ENCODE peak calls at places on chromosomes 6 and 20, in five cellular contexts. M is neural crest cell, A is cardiac fibroblast, Z is GM13976, Y is fibroblast of the aortic adventitia. U is an unnamed sample.

GRCh38 chr20:32823078-32823477 is 3.3 kb downstream of the MAPRE1 start:
- DNase-seq in M (no peak), A (peak; percentile 71), Z (no peak), Y (peak; percentile 77), U (peak; percentile 49)

GRCh38 chr6:40588480-40588879 is 1.3 kb upstream of the LRFN2 start:
- DNase-seq in M (no peak), A (no peak), Z (no peak), Y (no peak), U (no peak)

GRCh38 chr6:162467679-162468078 is 259.9 kb downstream of the PRKN start:
- DNase-seq in M (no peak), A (no peak), Z (no peak), Y (no peak), U (no peak)

GRCh38 chr20:23120261-23120660 is 34.1 kb upstream of the CD93 start:
- DNase-seq in M (no peak), A (no peak), Z (no peak), Y (no peak), U (no peak)

GRCh38 chr6:75201076-75201475 is 4.8 kb downstream of the COL12A1 start:
- DNase-seq in M (no peak), A (no peak), Z (no peak), Y (no peak), U (no peak)

GRCh38 chr6:3227363-3228045 is at the start of gene TUBB2B:
- DNase-seq in M (peak; percentile 85), A (peak; percentile 11), Z (peak; percentile 74), Y (no peak), U (no peak)

GRCh38 chr6:157669747-157670216 is 153.3 kb upstream of the SNX9 start:
- DNase-seq in M (peak; percentile 46), A (peak; percentile 92), Z (no peak), Y (peak; percentile 89), U (peak; percentile 13)

GRCh38 chr20:47110819-47111218 is 216.2 kb downstream of the EYA2 start:
- DNase-seq in M (no peak), A (no peak), Z (no peak), Y (no peak), U (no peak)

GRCh38 chr6:156379946-156380707 is 397.1 kb upstream of the ARID1B start:
- DNase-seq in M (no peak), A (peak; percentile 6), Z (no peak), Y (peak; percentile 29), U (no peak)

GRCh38 chr20:38751360-38751976 is 3.2 kb downstream of the ACTR5 start:
- DNase-seq in M (no peak), A (peak; percentile 62), Z (peak; percentile 61), Y (peak; percentile 66), U (peak; percentile 57)

GRCh38 chr6:136510782-136511181 is 39.4 kb downstream of the MAP7 start:
- DNase-seq in M (no peak), A (no peak), Z (peak; percentile 17), Y (no peak), U (peak; percentile 49)

GRCh38 chr6:114085206-114085605 is 114.3 kb upstream of the HDAC2 start:
- DNase-seq in M (no peak), A (no peak), Z (no peak), Y (peak; percentile 7), U (no peak)

GRCh38 chr20:64053841-64054661 is 4.6 kb upstream of the SOX18 start:
- DNase-seq in M (no peak), A (peak; percentile 94), Z (peak; percentile 70), Y (peak; percentile 67), U (no peak)

GRCh38 chr6:155259202-155259601 is 4.6 kb upstream of the CLDN20 start:
- DNase-seq in M (no peak), A (no peak), Z (no peak), Y (no peak), U (no peak)

GRCh38 chr6:155260686-155261085 is 3.1 kb upstream of the CLDN20 start:
- DNase-seq in M (no peak), A (no peak), Z (no peak), Y (no peak), U (no peak)

GRCh38 chr6:155259897-155260296 is 3.9 kb upstream of the CLDN20 start:
- DNase-seq in M (no peak), A (no peak), Z (no peak), Y (no peak), U (no peak)

GRCh38 chr6:155262655-155263054 is 1.2 kb upstream of the CLDN20 start:
- DNase-seq in M (no peak), A (no peak), Z (no peak), Y (no peak), U (no peak)

DNA sequence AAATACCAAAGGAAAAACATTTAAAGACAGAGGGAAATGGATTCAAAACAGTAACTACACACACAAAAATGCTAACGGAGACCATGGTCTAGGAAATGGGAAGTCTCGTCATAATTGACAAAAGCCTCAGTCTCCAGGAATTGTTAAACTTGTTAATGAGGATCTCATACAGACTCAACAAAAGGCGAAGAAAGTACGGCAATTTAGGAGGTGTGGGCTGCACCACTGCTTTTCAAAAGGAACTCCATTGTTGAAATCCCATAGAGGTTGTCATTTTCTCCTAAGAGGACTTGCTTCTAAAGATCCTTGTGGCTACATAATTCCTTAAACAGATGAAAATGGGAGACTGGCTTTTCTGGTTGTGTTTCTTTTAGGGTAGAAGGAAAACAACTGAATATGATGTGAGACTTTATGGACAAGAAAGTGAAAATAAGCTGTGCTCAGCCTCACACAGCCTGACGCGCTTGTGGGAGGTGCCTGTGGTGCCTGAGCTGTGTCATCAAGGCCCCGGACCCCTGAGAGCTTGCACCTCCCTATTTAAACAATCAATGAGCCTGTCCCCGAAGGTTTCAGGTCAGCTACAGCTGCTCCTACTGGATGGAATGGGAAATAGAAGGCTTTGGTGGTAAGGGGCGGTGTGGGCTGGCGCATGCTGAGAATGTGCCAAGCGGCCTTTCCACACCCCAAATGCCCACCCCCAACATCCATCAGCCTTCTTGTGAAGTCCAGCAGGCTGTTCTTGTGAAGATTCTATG is 2.5 kb upstream of the CLDN20 start:
- DNase-seq in M (no peak), A (no peak), Z (no peak), Y (no peak), U (peak; percentile 16)
- TF ChIP-seq CTCF in M (peak; percentile 33), A (no peak), Z (no peak), Y (no peak), U (no peak)

GRCh38 chr6:69696273-69696672 is 100.5 kb downstream of the LMBRD1 start:
- DNase-seq in M (no peak), A (no peak), Z (peak; percentile 1), Y (no peak), U (no peak)
- TF ChIP-seq CTCF in M (no peak), A (no peak), Z (no peak), Y (no peak), U (no peak)

DNA sequence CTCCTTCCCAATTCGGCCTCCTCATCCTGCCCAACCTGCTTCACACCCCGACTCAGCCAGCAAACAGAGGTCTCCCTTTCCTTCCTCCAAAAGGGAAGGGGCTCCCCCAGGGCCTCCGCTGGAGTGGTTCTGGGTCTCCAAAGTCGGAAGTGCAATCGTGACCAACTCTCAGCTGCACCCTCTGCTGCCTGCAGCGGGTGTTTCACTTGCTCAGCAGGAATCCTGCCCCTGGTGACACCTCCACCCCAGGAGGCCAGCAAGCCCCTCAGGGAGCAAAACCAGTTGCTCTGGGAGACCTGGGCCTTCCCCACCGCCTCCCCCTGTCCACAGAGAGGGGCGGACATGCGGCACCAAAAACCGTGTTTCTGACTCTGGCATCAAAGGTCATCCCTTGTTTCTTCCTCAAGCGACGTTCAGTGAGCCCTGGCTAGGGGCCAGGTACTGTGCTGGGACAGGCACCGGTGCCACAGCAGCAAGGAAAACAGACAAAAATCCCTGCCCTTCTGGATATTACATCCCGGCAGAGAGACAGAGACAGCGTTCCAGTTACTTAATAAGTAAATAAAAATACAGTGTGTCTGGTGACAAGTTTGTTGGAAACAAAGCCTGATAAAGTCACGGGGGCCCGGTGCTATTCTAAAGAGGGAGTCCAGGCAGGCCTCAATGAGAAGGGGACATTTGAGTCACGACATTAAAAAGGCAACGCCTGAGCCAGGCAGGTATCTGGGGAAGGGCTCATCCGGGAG is 219.0 kb downstream of the BMP7 start:
- DNase-seq in M (no peak), A (no peak), Z (peak; percentile 29), Y (no peak), U (no peak)
- TF ChIP-seq CTCF in M (peak; percentile 58), A (no peak), Z (no peak), Y (no peak), U (no peak)

DNA sequence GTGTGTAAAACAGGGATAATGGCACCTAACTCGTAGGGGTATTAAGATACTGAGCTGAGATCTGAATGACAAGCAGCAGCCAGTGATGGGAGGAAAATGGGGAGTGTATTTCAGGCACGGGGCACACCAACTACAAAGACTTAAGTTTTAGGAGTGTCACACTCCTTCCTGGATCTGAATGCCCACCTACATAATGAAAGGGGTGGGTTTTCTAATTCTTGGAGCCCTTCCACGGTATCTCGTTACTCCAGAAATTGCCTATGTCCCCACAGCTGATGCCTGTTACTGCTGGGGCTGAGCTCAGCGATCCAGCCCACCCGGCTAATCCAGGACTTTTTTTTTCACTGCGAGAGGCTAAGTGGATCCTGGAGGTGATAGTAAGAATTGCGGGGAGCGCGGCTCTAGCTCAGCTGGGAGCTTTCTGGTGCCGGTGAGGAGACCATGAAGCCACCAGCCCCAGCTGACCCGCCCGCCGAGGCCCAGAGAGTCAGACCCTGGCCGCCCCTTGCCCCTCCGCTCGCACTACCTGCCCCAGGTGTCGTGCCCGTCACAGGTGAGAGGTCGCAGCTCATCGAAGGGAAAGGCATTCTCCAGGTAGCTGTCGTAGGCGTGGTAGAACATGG is 726 bp downstream of the EDEM2 start:
- DNase-seq in M (peak; percentile 15), A (no peak), Z (peak; percentile 60), Y (no peak), U (peak; percentile 45)
- TF ChIP-seq CTCF in M (peak; percentile 34), A (peak; percentile 17), Z (no peak), Y (peak; percentile 38), U (no peak)

U was measured in activated CD8-positive, alpha-beta T cell treated with anti-CD3 and anti-CD28 coated beads for 36 hours.